ENCODE peak calls at places on chromosomes 3 and 15, in six cellular contexts. One of them, this sample, is unnamed.
A peak's percentile ranks its signal among the peaks of the same experiment; 100 is the strongest.

GRCh38 chr3:28799084-28799483 is 450.5 kb upstream of the AZI2 start:
- DNase-seq in A549: peak; percentile 16
- DNase-seq in WTC11: no peak
- DNase-seq in HepG2: no peak
- DNase-seq in K562: no peak
- DNase-seq in H1: no peak
- DNase-seq in this sample: no peak

GRCh38 chr3:158347966-158348365 is 223.0 kb upstream of the MLF1 start:
- DNase-seq in A549: no peak
- DNase-seq in WTC11: no peak
- DNase-seq in HepG2: no peak
- DNase-seq in K562: no peak
- DNase-seq in H1: no peak
- DNase-seq in this sample: peak; percentile 9

GRCh38 chr15:70453238-70453637 is 310.1 kb downstream of the UACA start:
- DNase-seq in A549: no peak
- DNase-seq in WTC11: no peak
- DNase-seq in HepG2: no peak
- DNase-seq in K562: no peak
- DNase-seq in H1: no peak
- DNase-seq in this sample: no peak

GRCh38 chr15:41882689-41883483 is 11.0 kb downstream of the SPTBN5 start:
- DNase-seq in A549: no peak
- DNase-seq in WTC11: no peak
- DNase-seq in HepG2: no peak
- DNase-seq in K562: no peak
- DNase-seq in H1: no peak
- DNase-seq in this sample: no peak

GRCh38 chr15:73957785-73958184 is 31.5 kb downstream of the LOXL1 start:
- DNase-seq in A549: no peak
- DNase-seq in WTC11: no peak
- DNase-seq in HepG2: no peak
- DNase-seq in K562: no peak
- DNase-seq in H1: no peak
- DNase-seq in this sample: no peak

GRCh38 chr15:68874788-68875187 is 54.1 kb upstream of the ANP32A start:
- DNase-seq in A549: no peak
- DNase-seq in WTC11: no peak
- DNase-seq in HepG2: no peak
- DNase-seq in K562: no peak
- DNase-seq in H1: no peak
- DNase-seq in this sample: no peak

GRCh38 chr3:138397983-138398382 is 36.4 kb upstream of the ESYT3 start:
- DNase-seq in A549: no peak
- DNase-seq in WTC11: no peak
- DNase-seq in HepG2: no peak
- DNase-seq in K562: no peak
- DNase-seq in H1: no peak
- DNase-seq in this sample: no peak

GRCh38 chr15:95132774-95133173 is 901.4 kb downstream of the MCTP2 start:
- DNase-seq in A549: no peak
- DNase-seq in WTC11: no peak
- DNase-seq in HepG2: no peak
- DNase-seq in K562: no peak
- DNase-seq in H1: no peak
- DNase-seq in this sample: no peak

GRCh38 chr15:62928242-62928995 is 114.1 kb upstream of the TPM1 start:
- DNase-seq in A549: peak; percentile 87
- DNase-seq in WTC11: no peak
- DNase-seq in HepG2: peak; percentile 37
- DNase-seq in K562: no peak
- DNase-seq in H1: no peak
- DNase-seq in this sample: peak; percentile 68

GRCh38 chr3:175956964-175957363 is 1097.8 kb downstream of the NAALADL2 start:
- DNase-seq in A549: no peak
- DNase-seq in WTC11: no peak
- DNase-seq in HepG2: no peak
- DNase-seq in K562: no peak
- DNase-seq in H1: peak; percentile 51
- DNase-seq in this sample: no peak

DNA sequence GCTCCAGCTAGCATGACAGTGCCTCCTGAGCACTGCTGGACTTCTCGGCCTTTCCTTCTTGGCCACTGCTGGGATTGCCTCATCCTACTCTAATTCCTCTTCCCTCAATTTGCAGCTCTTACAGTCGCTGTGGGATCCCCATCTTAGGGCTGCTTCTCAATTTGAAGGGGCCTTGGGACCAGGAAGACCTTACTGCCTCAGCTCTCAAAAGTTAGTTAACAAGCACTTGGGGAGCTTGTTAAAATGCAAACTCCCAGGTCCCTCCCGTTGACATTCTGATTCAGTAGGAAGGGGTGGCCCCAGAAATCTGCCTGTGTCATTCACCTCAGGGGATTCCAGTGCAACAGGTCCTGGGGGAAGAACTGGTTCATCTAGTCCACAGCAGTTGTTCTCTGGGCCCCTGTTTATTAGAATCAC is 14.8 kb downstream of the BDH1 start:
- DNase-seq in A549: no peak
- DNase-seq in WTC11: peak; percentile 48
- DNase-seq in HepG2: no peak
- DNase-seq in K562: no peak
- DNase-seq in H1: peak; percentile 63
- DNase-seq in this sample: no peak
- TF ChIP-seq JUN in A549: no peak
- TF ChIP-seq JUN in WTC11: no peak
- TF ChIP-seq JUN in HepG2: no peak
- TF ChIP-seq JUN in K562: no peak
- TF ChIP-seq JUN in H1: peak; percentile 9
- TF ChIP-seq JUN in this sample: no peak

GRCh38 chr3:22451501-22451900 is 700.5 kb upstream of the ZNF385D start:
- DNase-seq in A549: no peak
- DNase-seq in WTC11: no peak
- DNase-seq in HepG2: no peak
- DNase-seq in K562: no peak
- DNase-seq in H1: no peak
- DNase-seq in this sample: no peak

GRCh38 chr3:22450785-22451400 is 699.9 kb upstream of the ZNF385D start:
- DNase-seq in A549: no peak
- DNase-seq in WTC11: no peak
- DNase-seq in HepG2: no peak
- DNase-seq in K562: no peak
- DNase-seq in H1: no peak
- DNase-seq in this sample: no peak
- TF ChIP-seq JUN in A549: no peak
- TF ChIP-seq JUN in WTC11: no peak
- TF ChIP-seq JUN in HepG2: no peak
- TF ChIP-seq JUN in K562: no peak
- TF ChIP-seq JUN in H1: no peak
- TF ChIP-seq JUN in this sample: no peak

GRCh38 chr3:129033151-129033550 is 27.4 kb upstream of the GP9 start:
- DNase-seq in A549: no peak
- DNase-seq in WTC11: no peak
- DNase-seq in HepG2: no peak
- DNase-seq in K562: no peak
- DNase-seq in H1: no peak
- DNase-seq in this sample: no peak
- TF ChIP-seq JUN in A549: no peak
- TF ChIP-seq JUN in WTC11: no peak
- TF ChIP-seq JUN in HepG2: no peak
- TF ChIP-seq JUN in K562: no peak
- TF ChIP-seq JUN in H1: no peak
- TF ChIP-seq JUN in this sample: no peak

DNA sequence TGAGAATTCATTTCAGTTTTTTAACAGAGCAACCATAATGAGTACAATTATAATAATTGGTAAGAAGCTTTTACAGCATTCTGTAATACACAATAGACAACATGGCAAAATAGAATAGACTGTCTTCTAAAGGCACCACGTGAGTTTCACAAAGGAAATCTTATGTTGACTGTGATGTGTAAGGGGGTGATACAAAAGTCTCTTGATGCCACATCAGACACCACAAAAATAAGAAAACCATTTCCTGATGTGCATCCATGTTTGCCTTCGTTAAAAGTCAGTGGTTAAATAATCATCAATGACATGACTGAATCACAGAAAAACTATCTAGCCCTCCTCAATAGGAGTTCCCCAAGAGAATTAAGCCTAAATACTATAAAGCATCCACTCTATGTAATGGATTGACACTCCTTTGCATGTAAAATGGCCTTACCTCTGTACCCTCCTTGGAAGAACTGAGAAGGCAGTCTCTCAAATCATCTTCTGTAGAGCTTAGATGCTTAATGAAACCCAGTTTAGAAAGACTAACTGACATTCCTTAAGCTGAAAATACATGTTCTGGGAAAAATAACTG is 198.7 kb upstream of the SLC2A2 start:
- DNase-seq in A549: no peak
- DNase-seq in WTC11: no peak
- DNase-seq in HepG2: no peak
- DNase-seq in K562: no peak
- DNase-seq in H1: no peak
- DNase-seq in this sample: no peak
- TF ChIP-seq JUN in A549: no peak
- TF ChIP-seq JUN in WTC11: no peak
- TF ChIP-seq JUN in HepG2: no peak
- TF ChIP-seq JUN in K562: no peak
- TF ChIP-seq JUN in H1: no peak
- TF ChIP-seq JUN in this sample: no peak

GRCh38 chr3:119084371-119085069 is 49.9 kb upstream of the IGSF11 start:
- DNase-seq in A549: peak; percentile 70
- DNase-seq in WTC11: no peak
- DNase-seq in HepG2: no peak
- DNase-seq in K562: no peak
- DNase-seq in H1: no peak
- DNase-seq in this sample: no peak
- TF ChIP-seq JUN in A549: no peak
- TF ChIP-seq JUN in WTC11: no peak
- TF ChIP-seq JUN in HepG2: no peak
- TF ChIP-seq JUN in K562: no peak
- TF ChIP-seq JUN in H1: no peak
- TF ChIP-seq JUN in this sample: no peak

This sample was measured in endothelial cell of umbilical vein.